ENCODE peak calls at places on chromosomes 6 and 20, in six cellular contexts. A, W, J, Z, O and V are unnamed samples.

GRCh38 chr20:63178889-63179751 is 36.8 kb downstream of the YTHDF1 start:
- DNase-seq in A (peak), W (peak), J (peak), Z (peak), O (peak), V (peak)

GRCh38 chr20:63639093-63639860 is 12.4 kb upstream of the GMEB2 start:
- DNase-seq in A (no peak), W (no peak), J (no peak), Z (no peak), O (no peak), V (no peak)

GRCh38 chr6:167119680-167120556 is 3.0 kb upstream of the CCR6 start:
- DNase-seq in A (no peak), W (no peak), J (no peak), Z (no peak), O (no peak), V (no peak)

GRCh38 chr20:62811320-62811719 is 5.5 kb upstream of the COL9A3 start:
- DNase-seq in A (no peak), W (no peak), J (no peak), Z (no peak), O (no peak), V (no peak)

GRCh38 chr6:4941782-4942672 is 61.8 kb downstream of the RPP40 start:
- DNase-seq in A (peak), W (no peak), J (peak), Z (no peak), O (no peak), V (peak)

GRCh38 chr6:2718334-2719052 is 32.2 kb downstream of the MYLK4 start:
- DNase-seq in A (peak), W (no peak), J (no peak), Z (no peak), O (no peak), V (no peak)

GRCh38 chr6:134870677-134871498 is 79.0 kb downstream of the ALDH8A1 start:
- DNase-seq in A (peak), W (no peak), J (no peak), Z (no peak), O (no peak), V (peak)

GRCh38 chr6:43669050-43669921 is 18.3 kb downstream of the MRPS18A start:
- DNase-seq in A (peak), W (no peak), J (peak), Z (no peak), O (peak), V (peak)

GRCh38 chr6:23350752-23351453 is 775.1 kb upstream of the NRSN1 start:
- DNase-seq in A (no peak), W (no peak), J (no peak), Z (no peak), O (no peak), V (no peak)

GRCh38 chr20:13302647-13303425 is 81.8 kb downstream of the ISM1 start:
- DNase-seq in A (no peak), W (peak), J (peak), Z (no peak), O (peak), V (peak)

GRCh38 chr6:71333700-71334099 is 45.1 kb downstream of the OGFRL1 start:
- DNase-seq in A (peak), W (no peak), J (no peak), Z (no peak), O (no peak), V (peak)

GRCh38 chr20:53617791-53618489 is 24.3 kb upstream of the ZNF217 start:
- DNase-seq in A (no peak), W (no peak), J (peak), Z (no peak), O (no peak), V (no peak)

GRCh38 chr6:111841822-111842221 is 31.4 kb downstream of the FYN start:
- DNase-seq in A (peak), W (no peak), J (no peak), Z (no peak), O (no peak), V (no peak)

GRCh38 chr6:79874531-79875132 is 72.7 kb downstream of the ELOVL4 start:
- DNase-seq in A (no peak), W (no peak), J (no peak), Z (no peak), O (no peak), V (peak)

GRCh38 chr6:53070808-53071207 is 5.6 kb downstream of the FBXO9 start:
- DNase-seq in A (no peak), W (no peak), J (peak), Z (no peak), O (no peak), V (peak)

GRCh38 chr6:111013144-111013905 is 31.5 kb downstream of the RPF2 start:
- DNase-seq in A (peak), W (no peak), J (no peak), Z (no peak), O (no peak), V (no peak)

GRCh38 chr6:5497896-5498578 is 236.7 kb downstream of the FARS2 start:
- DNase-seq in A (peak), W (no peak), J (no peak), Z (no peak), O (no peak), V (peak)

GRCh38 chr6:119179062-119179461 is 100.6 kb upstream of the FAM184A start:
- DNase-seq in A (no peak), W (no peak), J (peak), Z (no peak), O (no peak), V (no peak)

GRCh38 chr20:17504326-17504897 is 26.8 kb downstream of the BFSP1 start:
- DNase-seq in A (no peak), W (no peak), J (no peak), Z (no peak), O (peak), V (no peak)

GRCh38 chr20:63890616-63891015 is 4.3 kb upstream of the DNAJC5 start:
- DNase-seq in A (no peak), W (no peak), J (no peak), Z (no peak), O (no peak), V (no peak)

GRCh38 chr6:45808041-45808440 is 207.6 kb downstream of the CLIC5 start:
- DNase-seq in A (no peak), W (no peak), J (no peak), Z (no peak), O (no peak), V (no peak)
- H2BK120ac ChIP-seq in A (no peak), W (no peak), J (no peak), Z (no peak), O (no peak), V (no peak)

DNA sequence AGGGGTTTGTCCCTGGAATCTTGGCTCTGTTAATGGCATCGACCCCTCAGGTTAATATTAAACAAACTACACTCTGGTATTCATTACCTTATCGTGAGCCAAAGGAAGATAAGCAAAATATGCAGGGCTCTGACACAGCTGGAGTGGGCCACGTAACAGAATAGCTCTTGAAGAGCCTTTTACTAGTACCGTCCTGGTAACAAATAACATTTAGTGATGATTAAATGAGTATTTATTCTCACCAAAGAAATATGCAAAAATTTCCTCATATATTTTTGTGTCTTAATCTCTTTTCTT is 20.1 kb upstream of the UTRN start:
- DNase-seq in A (peak), W (no peak), J (peak), Z (no peak), O (no peak), V (peak)
- H2BK120ac ChIP-seq in A (peak), W (peak), J (peak), Z (no peak), O (no peak), V (peak)

DNA sequence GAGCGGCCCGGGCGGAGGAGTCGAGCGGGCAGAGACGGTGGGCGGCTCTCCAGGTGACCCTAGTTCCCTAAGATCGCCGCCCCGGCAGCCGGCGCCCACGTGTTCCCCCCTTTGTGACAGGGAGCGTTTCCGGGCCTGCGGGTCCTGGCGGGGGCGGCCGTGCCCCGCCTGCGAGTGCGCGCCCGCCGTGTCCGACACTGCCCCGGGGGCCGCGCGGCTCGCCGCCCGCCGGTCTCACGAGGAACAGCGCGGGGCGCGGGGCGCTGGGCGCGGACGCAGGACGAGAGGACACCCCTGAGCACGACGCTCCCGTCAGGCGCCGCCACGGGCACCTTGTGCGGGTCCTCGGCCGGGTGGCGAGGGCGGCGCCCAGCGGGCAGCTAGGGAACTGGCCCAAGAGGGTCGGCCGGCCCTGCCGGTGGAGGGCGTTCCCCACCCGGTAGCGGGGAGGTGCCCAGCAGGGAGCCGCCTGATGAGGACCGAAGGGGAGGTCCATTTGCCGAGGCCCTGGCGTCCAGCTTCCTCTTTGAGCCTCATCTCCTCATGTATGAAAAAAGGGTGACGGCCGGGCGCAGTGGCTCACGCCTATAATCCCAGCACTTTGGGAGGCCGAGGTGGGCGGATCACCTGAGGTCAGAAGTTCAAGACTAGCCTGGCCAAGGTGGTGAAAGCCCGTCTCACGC is at the start of gene VARS1:
- DNase-seq in A (peak), W (peak), J (peak), Z (peak), O (peak), V (peak)
- H2BK120ac ChIP-seq in A (peak), W (peak), J (peak), Z (no peak), O (no peak), V (peak)

GRCh38 chr6:56807992-56808342 is 146.9 kb upstream of the BEND6 start:
- DNase-seq in A (peak), W (no peak), J (peak), Z (no peak), O (no peak), V (peak)
- H2BK120ac ChIP-seq in A (no peak), W (no peak), J (no peak), Z (no peak), O (no peak), V (no peak)

GRCh38 chr6:24546432-24546831 is 51.7 kb downstream of the ALDH5A1 start:
- DNase-seq in A (no peak), W (no peak), J (no peak), Z (no peak), O (no peak), V (no peak)
- H2BK120ac ChIP-seq in A (no peak), W (no peak), J (no peak), Z (no peak), O (no peak), V (no peak)

DNA sequence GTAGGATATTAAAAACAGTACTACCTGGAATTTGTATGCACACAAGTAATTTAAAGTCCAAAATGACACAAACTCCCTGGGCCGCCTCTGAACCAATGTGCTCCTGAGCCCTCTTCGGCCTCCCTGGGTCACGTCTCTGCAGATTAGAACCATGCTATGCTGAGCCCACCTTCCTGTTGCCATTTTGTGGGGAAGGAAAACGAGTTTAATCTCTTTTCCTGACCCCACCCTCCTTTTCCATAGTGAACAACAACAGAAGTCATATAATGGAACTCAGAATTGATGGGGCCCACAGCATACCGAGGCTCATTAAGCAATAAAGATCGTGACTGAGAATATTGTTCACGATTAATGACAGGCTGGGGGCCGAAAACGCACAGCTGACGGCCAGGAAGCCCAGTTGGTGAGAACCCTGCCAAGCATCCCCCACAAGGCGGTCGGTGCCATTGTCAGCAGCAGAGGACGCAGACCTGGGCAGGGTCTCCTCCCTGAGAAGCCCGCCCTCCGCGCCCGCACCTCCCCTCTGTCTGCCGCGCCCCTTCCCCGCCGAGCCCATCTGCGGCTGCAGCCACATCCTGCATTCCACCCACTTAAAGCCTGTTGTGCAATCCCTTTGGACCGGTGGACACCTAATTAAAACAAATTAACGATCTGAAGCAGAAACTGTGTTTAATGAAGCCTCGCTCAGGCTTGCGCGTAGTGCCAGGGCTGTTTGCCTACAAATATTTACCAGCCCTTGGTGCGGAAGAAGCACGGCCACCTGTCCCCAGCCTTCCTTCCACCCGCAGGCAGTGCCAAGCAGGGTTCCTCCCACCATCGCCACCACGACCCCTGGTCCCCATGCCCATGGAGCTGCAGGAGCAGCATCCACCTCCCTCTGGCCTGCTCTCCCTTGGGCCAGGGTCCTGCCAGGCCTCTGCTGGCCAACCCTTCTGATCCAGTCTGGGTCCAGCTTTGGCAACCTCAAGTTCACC is 68.1 kb downstream of the DLL1 start:
- DNase-seq in A (no peak), W (peak), J (no peak), Z (no peak), O (no peak), V (no peak)
- H2BK120ac ChIP-seq in A (no peak), W (no peak), J (no peak), Z (peak), O (no peak), V (no peak)